ENCODE peak calls at places on chromosomes 12 and 14, in six cellular contexts. V, B, D, H, N and Q are unnamed samples.

GRCh38 chr12:42234970-42235369 is 3.1 kb downstream of the YAF2 start:
- DNase-seq in D (no peak), B (peak; percentile 18), V (no peak), H (no peak), N (no peak), Q (no peak)

GRCh38 chr14:25400607-25401206 is 350.8 kb upstream of the STXBP6 start:
- DNase-seq in D (no peak), H (peak; percentile 25), V (peak; percentile 8), N (peak; percentile 32), B (no peak), Q (peak; percentile 4)

GRCh38 chr12:12297201-12297830 is 30.5 kb upstream of the LRP6 start:
- DNase-seq in N (no peak), H (no peak), V (no peak), B (no peak), D (no peak), Q (no peak)

GRCh38 chr12:15214851-15215601 is 6.2 kb downstream of the RERG start:
- DNase-seq in N (no peak), H (no peak), D (no peak), V (no peak), B (peak; percentile 12), Q (no peak)

GRCh38 chr12:5461966-5462365 is 30.1 kb downstream of the NTF3 start:
- DNase-seq in N (no peak), D (no peak), H (no peak), V (no peak), B (no peak), Q (no peak)

GRCh38 chr14:51095854-51096823 is 1.2 kb upstream of the TRIM9 start:
- DNase-seq in V (peak; percentile 27), B (no peak), N (no peak), D (no peak), H (no peak), Q (peak; percentile 24)

GRCh38 chr12:117457189-117457588 is 95.8 kb upstream of the NOS1 start:
- DNase-seq in V (no peak), N (no peak), B (no peak), H (no peak), D (no peak), Q (no peak)

GRCh38 chr12:102484017-102484731 is 3.8 kb upstream of the IGF1 start:
- DNase-seq in B (peak; percentile 35), H (no peak), V (peak; percentile 73), N (no peak), D (no peak), Q (peak; percentile 74)

GRCh38 chr12:116880213-116880816 is 926 bp downstream of the HRK start:
- DNase-seq in B (no peak), V (no peak), H (no peak), N (no peak), D (no peak), Q (no peak)

GRCh38 chr14:43949410-43949809 is 557.7 kb downstream of the FSCB start:
- DNase-seq in B (no peak), V (no peak), H (no peak), N (no peak), D (no peak), Q (no peak)

GRCh38 chr14:34450542-34450915 is 11.5 kb downstream of the SPTSSA start:
- DNase-seq in N (no peak), V (no peak), D (no peak), H (no peak), B (no peak), Q (no peak)

GRCh38 chr12:59444932-59445331 is 150.9 kb upstream of the SLC16A7 start:
- DNase-seq in V (no peak), N (no peak), H (no peak), B (no peak), D (no peak), Q (no peak)

GRCh38 chr12:99029502-99030271 is 384.6 kb downstream of the APAF1 start:
- DNase-seq in N (no peak), H (no peak), D (no peak), V (no peak), B (no peak), Q (no peak)

GRCh38 chr12:47814539-47815170 is 5.0 kb downstream of the HDAC7 start:
- DNase-seq in B (no peak), D (no peak), N (no peak), H (no peak), V (peak; percentile 51), Q (no peak)

GRCh38 chr12:1083888-1084262 is 92.9 kb downstream of the ERC1 start:
- DNase-seq in D (no peak), V (no peak), H (no peak), N (no peak), B (no peak), Q (no peak)

GRCh38 chr14:41201721-41202120 is 405.0 kb upstream of the LRFN5 start:
- DNase-seq in N (no peak), H (no peak), V (no peak), B (no peak), D (no peak), Q (no peak)

GRCh38 chr14:23114669-23115491 is 4.2 kb downstream of the CEBPE start:
- DNase-seq in N (no peak), B (no peak), D (peak; percentile 5), V (no peak), H (peak; percentile 90), Q (no peak)

GRCh38 chr14:64303471-64303917 is 9.3 kb upstream of the ESR2 start:
- DNase-seq in H (peak; percentile 17), B (no peak), D (no peak), V (no peak), N (no peak), Q (no peak)

GRCh38 chr14:53894456-53894855 is 62.2 kb downstream of the BMP4 start:
- DNase-seq in H (peak; percentile 30), N (no peak), D (no peak), V (no peak), B (no peak), Q (no peak)

GRCh38 chr12:40168868-40169267 is 55.9 kb upstream of the LRRK2 start:
- DNase-seq in B (no peak), D (no peak), N (no peak), H (no peak), V (no peak), Q (no peak)

GRCh38 chr12:48442191-48442828 is 30.0 kb upstream of the ANP32D start:
- DNase-seq in V (no peak), B (no peak), N (no peak), D (no peak), H (no peak), Q (no peak)

GRCh38 chr14:72544615-72545387 is 349.1 kb downstream of the DPF3 start:
- DNase-seq in B (no peak), V (no peak), N (no peak), D (no peak), H (no peak), Q (no peak)

GRCh38 chr12:57340104-57340503 is 89.1 kb upstream of the STAC3 start:
- DNase-seq in V (no peak), H (no peak), N (no peak), D (no peak), B (peak; percentile 79), Q (no peak)

GRCh38 chr12:79597910-79598309 is 92.9 kb downstream of the PAWR start:
- DNase-seq in N (no peak), H (no peak), D (no peak), V (no peak), B (no peak), Q (no peak)

GRCh38 chr14:23530360-23531055 is 21.1 kb downstream of the ZFHX2 start:
- DNase-seq in D (no peak), B (no peak), V (no peak), N (no peak), H (no peak), Q (no peak)

GRCh38 chr14:105937253-105938054 is 411.1 kb downstream of the TMEM121 start:
- DNase-seq in D (no peak), N (no peak), H (no peak), V (no peak), B (no peak), Q (no peak)

GRCh38 chr14:50335389-50335788 is 23.3 kb downstream of the DMAC2L start:
- DNase-seq in N (no peak), H (no peak), D (no peak), V (no peak), B (peak; percentile 55), Q (no peak)

GRCh38 chr12:76310110-76310509 is 38.1 kb downstream of the BBS10 start:
- DNase-seq in N (no peak), H (no peak), V (no peak), D (no peak), B (no peak), Q (no peak)

GRCh38 chr12:88833641-88834116 is 253.4 kb upstream of the KITLG start:
- DNase-seq in B (no peak), D (no peak), V (no peak), H (no peak), N (no peak), Q (no peak)

GRCh38 chr12:131783915-131784541 is 44.2 kb upstream of the MMP17 start:
- DNase-seq in V (no peak), D (no peak), N (no peak), H (peak; percentile 81), B (no peak), Q (no peak)